ENCODE peak calls at places on chromosomes 13 and 19, in eight cellular contexts. One of them, this sample, is unnamed. For H3K9me3, the result is how much of the 10 kb centered on the place peaks cover.

GRCh38 chr13:94598281-94598680 is 2.3 kb upstream of the TGDS start:
- DNase-seq in upper lobe of left lung: no peak
- DNase-seq in PC-3: no peak
- DNase-seq in neuronal stem cell: no peak
- DNase-seq in CD8-positive, alpha-beta memory T cell: no peak
- DNase-seq in right lobe of liver: no peak
- DNase-seq in effector memory CD4-positive, alpha-beta T cell: no peak
- DNase-seq in mucosa of descending colon: no peak
- DNase-seq in this sample: no peak

GRCh38 chr13:69947577-69947976 is 160.0 kb upstream of the ATXN8OS start:
- DNase-seq in upper lobe of left lung: no peak
- DNase-seq in PC-3: no peak
- DNase-seq in neuronal stem cell: no peak
- DNase-seq in CD8-positive, alpha-beta memory T cell: no peak
- DNase-seq in right lobe of liver: no peak
- DNase-seq in effector memory CD4-positive, alpha-beta T cell: no peak
- DNase-seq in mucosa of descending colon: no peak
- DNase-seq in this sample: no peak

GRCh38 chr13:23516190-23516589 is 54.0 kb upstream of the TNFRSF19 start:
- DNase-seq in upper lobe of left lung: no peak
- DNase-seq in PC-3: no peak
- DNase-seq in neuronal stem cell: no peak
- DNase-seq in CD8-positive, alpha-beta memory T cell: no peak
- DNase-seq in right lobe of liver: no peak
- DNase-seq in effector memory CD4-positive, alpha-beta T cell: no peak
- DNase-seq in mucosa of descending colon: no peak
- DNase-seq in this sample: no peak

GRCh38 chr19:46206176-46206575 is 23.4 kb upstream of the IGFL1 start:
- DNase-seq in upper lobe of left lung: no peak
- DNase-seq in PC-3: peak
- DNase-seq in neuronal stem cell: no peak
- DNase-seq in CD8-positive, alpha-beta memory T cell: no peak
- DNase-seq in right lobe of liver: no peak
- DNase-seq in effector memory CD4-positive, alpha-beta T cell: no peak
- DNase-seq in mucosa of descending colon: no peak
- DNase-seq in this sample: no peak

GRCh38 chr19:38661996-38662395 is 14.5 kb downstream of the ACTN4 start:
- DNase-seq in upper lobe of left lung: no peak
- DNase-seq in PC-3: peak
- DNase-seq in neuronal stem cell: no peak
- DNase-seq in CD8-positive, alpha-beta memory T cell: no peak
- DNase-seq in right lobe of liver: no peak
- DNase-seq in effector memory CD4-positive, alpha-beta T cell: no peak
- DNase-seq in mucosa of descending colon: peak
- DNase-seq in this sample: no peak

GRCh38 chr13:113337976-113338375 is 26.0 kb downstream of the GRTP1 start:
- DNase-seq in upper lobe of left lung: no peak
- DNase-seq in PC-3: no peak
- DNase-seq in neuronal stem cell: no peak
- DNase-seq in CD8-positive, alpha-beta memory T cell: no peak
- DNase-seq in right lobe of liver: no peak
- DNase-seq in effector memory CD4-positive, alpha-beta T cell: no peak
- DNase-seq in mucosa of descending colon: no peak
- DNase-seq in this sample: no peak

GRCh38 chr19:4014541-4015491 is 7.3 kb downstream of the PIAS4 start:
- DNase-seq in upper lobe of left lung: peak
- DNase-seq in PC-3: no peak
- DNase-seq in neuronal stem cell: no peak
- DNase-seq in CD8-positive, alpha-beta memory T cell: peak
- DNase-seq in right lobe of liver: peak
- DNase-seq in effector memory CD4-positive, alpha-beta T cell: peak
- DNase-seq in mucosa of descending colon: peak
- DNase-seq in this sample: no peak

GRCh38 chr19:29715695-29716581 is 877 bp upstream of the C19orf12 start:
- DNase-seq in upper lobe of left lung: no peak
- DNase-seq in PC-3: peak
- DNase-seq in neuronal stem cell: no peak
- DNase-seq in CD8-positive, alpha-beta memory T cell: no peak
- DNase-seq in right lobe of liver: peak
- DNase-seq in effector memory CD4-positive, alpha-beta T cell: no peak
- DNase-seq in mucosa of descending colon: peak
- DNase-seq in this sample: no peak

GRCh38 chr19:58040751-58041525 is 7.1 kb downstream of the ZSCAN1 start:
- DNase-seq in upper lobe of left lung: peak
- DNase-seq in PC-3: no peak
- DNase-seq in neuronal stem cell: no peak
- DNase-seq in CD8-positive, alpha-beta memory T cell: no peak
- DNase-seq in right lobe of liver: no peak
- DNase-seq in effector memory CD4-positive, alpha-beta T cell: no peak
- DNase-seq in mucosa of descending colon: no peak
- DNase-seq in this sample: no peak
- H3K9me3 ChIP-seq in upper lobe of left lung: half or more
- H3K9me3 ChIP-seq in PC-3: under half
- H3K9me3 ChIP-seq in neuronal stem cell: under half
- H3K9me3 ChIP-seq in CD8-positive, alpha-beta memory T cell: under half
- H3K9me3 ChIP-seq in right lobe of liver: under half
- H3K9me3 ChIP-seq in effector memory CD4-positive, alpha-beta T cell: under half
- H3K9me3 ChIP-seq in mucosa of descending colon: half or more
- H3K9me3 ChIP-seq in this sample: under half

DNA sequence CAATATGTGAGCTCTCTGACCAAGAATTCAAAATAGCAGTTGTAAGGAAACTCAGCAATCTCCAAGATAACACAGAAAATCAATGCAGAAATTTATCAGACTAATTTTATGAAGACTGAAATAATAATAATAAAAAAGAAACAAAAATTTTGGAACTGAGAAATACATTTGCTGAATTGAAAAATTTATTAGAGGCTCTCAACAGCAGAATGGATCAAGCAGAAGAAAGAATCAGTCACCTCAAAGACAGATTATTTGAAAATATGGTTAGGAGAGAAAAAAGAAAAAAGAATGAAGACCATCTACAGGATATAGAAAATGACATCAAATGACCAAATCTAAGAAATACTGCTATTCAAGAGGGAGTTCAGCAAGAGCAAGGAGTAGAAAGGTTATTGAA is 75.6 kb downstream of the RFC3 start:
- DNase-seq in upper lobe of left lung: no peak
- DNase-seq in PC-3: no peak
- DNase-seq in neuronal stem cell: no peak
- DNase-seq in CD8-positive, alpha-beta memory T cell: no peak
- DNase-seq in right lobe of liver: no peak
- DNase-seq in effector memory CD4-positive, alpha-beta T cell: no peak
- DNase-seq in mucosa of descending colon: no peak
- DNase-seq in this sample: no peak
- H3K9me3 ChIP-seq in upper lobe of left lung: under half
- H3K9me3 ChIP-seq in PC-3: under half
- H3K9me3 ChIP-seq in neuronal stem cell: under half
- H3K9me3 ChIP-seq in CD8-positive, alpha-beta memory T cell: under half
- H3K9me3 ChIP-seq in right lobe of liver: under half
- H3K9me3 ChIP-seq in effector memory CD4-positive, alpha-beta T cell: under half
- H3K9me3 ChIP-seq in mucosa of descending colon: under half
- H3K9me3 ChIP-seq in this sample: under half

GRCh38 chr19:15614507-15615379 is at the start of gene CYP4F8:
- DNase-seq in upper lobe of left lung: peak
- DNase-seq in PC-3: no peak
- DNase-seq in neuronal stem cell: no peak
- DNase-seq in CD8-positive, alpha-beta memory T cell: no peak
- DNase-seq in right lobe of liver: no peak
- DNase-seq in effector memory CD4-positive, alpha-beta T cell: no peak
- DNase-seq in mucosa of descending colon: no peak
- DNase-seq in this sample: no peak

GRCh38 chr19:15613338-15613737 is 1.7 kb upstream of the CYP4F8 start:
- DNase-seq in upper lobe of left lung: no peak
- DNase-seq in PC-3: no peak
- DNase-seq in neuronal stem cell: no peak
- DNase-seq in CD8-positive, alpha-beta memory T cell: no peak
- DNase-seq in right lobe of liver: no peak
- DNase-seq in effector memory CD4-positive, alpha-beta T cell: no peak
- DNase-seq in mucosa of descending colon: no peak
- DNase-seq in this sample: no peak

GRCh38 chr19:15612342-15612741 is 2.7 kb upstream of the CYP4F8 start:
- DNase-seq in upper lobe of left lung: no peak
- DNase-seq in PC-3: peak
- DNase-seq in neuronal stem cell: no peak
- DNase-seq in CD8-positive, alpha-beta memory T cell: no peak
- DNase-seq in right lobe of liver: no peak
- DNase-seq in effector memory CD4-positive, alpha-beta T cell: no peak
- DNase-seq in mucosa of descending colon: no peak
- DNase-seq in this sample: no peak

DNA sequence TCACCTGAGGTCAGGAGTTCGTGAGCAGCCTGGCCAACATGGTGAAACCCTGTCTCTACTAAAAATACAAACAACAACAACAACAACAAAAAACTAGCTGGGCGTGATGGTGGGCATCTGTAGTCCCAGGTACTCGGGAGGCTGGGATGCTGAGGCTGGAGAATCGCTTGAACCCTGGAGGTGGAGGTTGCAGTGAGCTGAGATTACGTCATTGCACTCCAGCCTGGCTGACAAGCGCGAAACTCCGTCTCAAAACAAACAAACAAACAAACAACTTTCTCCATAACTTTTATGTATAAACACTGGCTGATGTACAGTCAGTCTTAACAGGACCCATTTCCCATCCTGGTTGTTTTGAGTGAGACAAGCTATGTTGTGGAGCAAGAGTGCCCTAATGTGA is 5.8 kb upstream of the CYP4F8 start:
- DNase-seq in upper lobe of left lung: no peak
- DNase-seq in PC-3: no peak
- DNase-seq in neuronal stem cell: no peak
- DNase-seq in CD8-positive, alpha-beta memory T cell: no peak
- DNase-seq in right lobe of liver: no peak
- DNase-seq in effector memory CD4-positive, alpha-beta T cell: no peak
- DNase-seq in mucosa of descending colon: no peak
- DNase-seq in this sample: no peak
- H3K9me3 ChIP-seq in upper lobe of left lung: under half
- H3K9me3 ChIP-seq in PC-3: under half
- H3K9me3 ChIP-seq in neuronal stem cell: under half
- H3K9me3 ChIP-seq in CD8-positive, alpha-beta memory T cell: under half
- H3K9me3 ChIP-seq in right lobe of liver: under half
- H3K9me3 ChIP-seq in effector memory CD4-positive, alpha-beta T cell: under half
- H3K9me3 ChIP-seq in mucosa of descending colon: under half
- H3K9me3 ChIP-seq in this sample: under half

DNA sequence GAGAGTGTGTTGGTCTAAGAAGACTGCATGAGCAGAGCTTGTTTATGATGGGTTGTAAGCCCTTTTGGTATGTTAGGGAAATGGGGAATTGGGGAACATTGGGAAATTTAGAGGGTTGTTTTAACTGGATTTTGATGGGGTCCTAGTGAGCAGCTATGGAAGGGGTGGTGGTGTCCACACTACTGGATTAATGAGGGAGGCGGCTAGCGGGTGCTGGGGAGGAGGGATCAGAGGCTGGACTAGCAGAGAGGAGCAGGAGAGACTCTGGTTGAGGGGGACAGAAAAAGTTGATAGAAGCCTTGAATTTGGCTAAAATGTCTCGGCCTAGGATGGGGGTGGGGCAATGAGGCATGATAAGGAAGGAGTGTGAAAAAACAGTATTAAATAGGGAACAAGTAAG is 1369.1 kb downstream of the UQCRFS1 start:
- DNase-seq in upper lobe of left lung: no peak
- DNase-seq in PC-3: no peak
- DNase-seq in neuronal stem cell: no peak
- DNase-seq in CD8-positive, alpha-beta memory T cell: no peak
- DNase-seq in right lobe of liver: no peak
- DNase-seq in effector memory CD4-positive, alpha-beta T cell: no peak
- DNase-seq in mucosa of descending colon: no peak
- DNase-seq in this sample: no peak
- H3K9me3 ChIP-seq in upper lobe of left lung: under half
- H3K9me3 ChIP-seq in PC-3: under half
- H3K9me3 ChIP-seq in neuronal stem cell: under half
- H3K9me3 ChIP-seq in CD8-positive, alpha-beta memory T cell: under half
- H3K9me3 ChIP-seq in right lobe of liver: under half
- H3K9me3 ChIP-seq in effector memory CD4-positive, alpha-beta T cell: under half
- H3K9me3 ChIP-seq in mucosa of descending colon: half or more
- H3K9me3 ChIP-seq in this sample: under half

GRCh38 chr19:36679455-36679854 is 8.0 kb upstream of the ZNF567 start:
- DNase-seq in upper lobe of left lung: no peak
- DNase-seq in PC-3: no peak
- DNase-seq in neuronal stem cell: no peak
- DNase-seq in CD8-positive, alpha-beta memory T cell: no peak
- DNase-seq in right lobe of liver: no peak
- DNase-seq in effector memory CD4-positive, alpha-beta T cell: no peak
- DNase-seq in mucosa of descending colon: no peak
- DNase-seq in this sample: no peak
- H3K9me3 ChIP-seq in upper lobe of left lung: under half
- H3K9me3 ChIP-seq in PC-3: under half
- H3K9me3 ChIP-seq in neuronal stem cell: under half
- H3K9me3 ChIP-seq in CD8-positive, alpha-beta memory T cell: under half
- H3K9me3 ChIP-seq in right lobe of liver: under half
- H3K9me3 ChIP-seq in effector memory CD4-positive, alpha-beta T cell: under half
- H3K9me3 ChIP-seq in mucosa of descending colon: half or more
- H3K9me3 ChIP-seq in this sample: under half

GRCh38 chr19:11949201-11949600 is 15.6 kb upstream of the ZNF763 start:
- DNase-seq in upper lobe of left lung: no peak
- DNase-seq in PC-3: no peak
- DNase-seq in neuronal stem cell: no peak
- DNase-seq in CD8-positive, alpha-beta memory T cell: no peak
- DNase-seq in right lobe of liver: no peak
- DNase-seq in effector memory CD4-positive, alpha-beta T cell: no peak
- DNase-seq in mucosa of descending colon: no peak
- DNase-seq in this sample: no peak

GRCh38 chr19:11950312-11950711 is 14.5 kb upstream of the ZNF763 start:
- DNase-seq in upper lobe of left lung: no peak
- DNase-seq in PC-3: no peak
- DNase-seq in neuronal stem cell: no peak
- DNase-seq in CD8-positive, alpha-beta memory T cell: no peak
- DNase-seq in right lobe of liver: no peak
- DNase-seq in effector memory CD4-positive, alpha-beta T cell: no peak
- DNase-seq in mucosa of descending colon: no peak
- DNase-seq in this sample: no peak

GRCh38 chr19:11942843-11943108 is 17.9 kb downstream of the ZNF700 start:
- DNase-seq in upper lobe of left lung: no peak
- DNase-seq in PC-3: peak
- DNase-seq in neuronal stem cell: no peak
- DNase-seq in CD8-positive, alpha-beta memory T cell: no peak
- DNase-seq in right lobe of liver: no peak
- DNase-seq in effector memory CD4-positive, alpha-beta T cell: no peak
- DNase-seq in mucosa of descending colon: no peak
- DNase-seq in this sample: no peak

GRCh38 chr19:11944656-11945055 is 19.7 kb downstream of the ZNF700 start:
- DNase-seq in upper lobe of left lung: no peak
- DNase-seq in PC-3: no peak
- DNase-seq in neuronal stem cell: no peak
- DNase-seq in CD8-positive, alpha-beta memory T cell: no peak
- DNase-seq in right lobe of liver: no peak
- DNase-seq in effector memory CD4-positive, alpha-beta T cell: no peak
- DNase-seq in mucosa of descending colon: no peak
- DNase-seq in this sample: no peak

DNA sequence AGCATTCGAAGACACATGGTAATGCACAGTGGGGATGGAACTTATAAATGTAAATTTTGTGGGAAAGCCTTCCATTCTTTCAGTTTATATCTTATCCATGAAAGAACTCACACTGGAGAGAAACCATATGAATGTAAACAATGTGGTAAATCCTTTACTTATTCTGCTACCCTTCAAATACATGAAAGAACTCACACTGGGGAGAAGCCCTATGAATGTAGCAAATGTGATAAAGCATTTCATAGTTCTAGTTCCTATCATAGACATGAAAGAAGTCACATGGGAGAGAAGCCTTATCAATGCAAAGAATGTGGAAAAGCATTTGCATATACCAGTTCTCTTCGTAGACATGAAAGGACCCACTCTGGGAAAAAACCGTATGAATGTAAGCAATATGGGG is 16.2 kb upstream of the ZNF763 start:
- DNase-seq in upper lobe of left lung: no peak
- DNase-seq in PC-3: no peak
- DNase-seq in neuronal stem cell: no peak
- DNase-seq in CD8-positive, alpha-beta memory T cell: no peak
- DNase-seq in right lobe of liver: no peak
- DNase-seq in effector memory CD4-positive, alpha-beta T cell: no peak
- DNase-seq in mucosa of descending colon: no peak
- DNase-seq in this sample: no peak
- H3K9me3 ChIP-seq in upper lobe of left lung: half or more
- H3K9me3 ChIP-seq in PC-3: half or more
- H3K9me3 ChIP-seq in neuronal stem cell: half or more
- H3K9me3 ChIP-seq in CD8-positive, alpha-beta memory T cell: half or more
- H3K9me3 ChIP-seq in right lobe of liver: half or more
- H3K9me3 ChIP-seq in effector memory CD4-positive, alpha-beta T cell: half or more
- H3K9me3 ChIP-seq in mucosa of descending colon: half or more
- H3K9me3 ChIP-seq in this sample: half or more